ENCODE peak calls at places on chromosomes 7 and 10, in eight cellular contexts. B is NCI-H2107; O is fibroblast of the aortic adventitia; Y is NCI-H460; K is GM20000; L is mucosa of gallbladder; F is memory B cell; T is activated naive CD4-positive, alpha-beta T cell treated with anti-CD3 and anti-CD28 coated beads, Interleukin-2, amount 10 ng/mL, durations not matched to agents 7 days and 5 days. I is an unnamed sample.

GRCh38 chr10:101941871-101942270 is 98.3 kb upstream of the KCNIP2 start:
- DNase-seq in B (no peak), O (peak), Y (no peak), K (no peak), L (no peak), F (no peak), T (no peak), I (no peak)

GRCh38 chr10:118034755-118035154 is 12.0 kb downstream of the RAB11FIP2 start:
- DNase-seq in B (no peak), O (peak), Y (no peak), K (no peak), L (no peak), F (no peak), T (no peak), I (no peak)

GRCh38 chr10:11165591-11166543 is 148.2 kb downstream of the CELF2 start:
- DNase-seq in B (no peak), O (peak), Y (no peak), K (peak), L (peak), F (peak), T (peak), I (no peak)

GRCh38 chr10:130036296-130037065 is 72.4 kb upstream of the EBF3 start:
- DNase-seq in B (no peak), O (no peak), Y (no peak), K (no peak), L (no peak), F (no peak), T (no peak), I (no peak)

GRCh38 chr7:45969940-45970339 is 48.9 kb upstream of the IGFBP3 start:
- DNase-seq in B (no peak), O (no peak), Y (no peak), K (no peak), L (no peak), F (no peak), T (no peak), I (no peak)

GRCh38 chr10:4765428-4765827 is 60.6 kb upstream of the AKR1E2 start:
- DNase-seq in B (no peak), O (no peak), Y (no peak), K (no peak), L (no peak), F (no peak), T (no peak), I (no peak)

GRCh38 chr10:96720422-96721206 is at the start of gene PIK3AP1:
- DNase-seq in B (no peak), O (no peak), Y (no peak), K (peak), L (peak), F (peak), T (peak), I (no peak)

GRCh38 chr10:17851611-17852010 is 42.5 kb downstream of the MRC1 start:
- DNase-seq in B (no peak), O (no peak), Y (no peak), K (no peak), L (peak), F (no peak), T (no peak), I (no peak)

GRCh38 chr7:91165846-91166230 is 98.4 kb upstream of the FZD1 start:
- DNase-seq in B (no peak), O (no peak), Y (no peak), K (no peak), L (no peak), F (no peak), T (no peak), I (no peak)

GRCh38 chr10:29590598-29591415 is 44.0 kb downstream of the SVIL start:
- DNase-seq in B (no peak), O (peak), Y (peak), K (peak), L (no peak), F (no peak), T (no peak), I (peak)

GRCh38 chr10:127044191-127044590 is 139.0 kb downstream of the DOCK1 start:
- DNase-seq in B (no peak), O (no peak), Y (no peak), K (no peak), L (no peak), F (no peak), T (no peak), I (no peak)

GRCh38 chr10:117663750-117664149 is 121.2 kb downstream of the EMX2 start:
- DNase-seq in B (no peak), O (peak), Y (peak), K (peak), L (no peak), F (no peak), T (no peak), I (peak)

GRCh38 chr7:79855172-79855571 is 279.5 kb upstream of the GNAI1 start:
- DNase-seq in B (no peak), O (no peak), Y (no peak), K (no peak), L (no peak), F (no peak), T (no peak), I (no peak)

GRCh38 chr7:1662767-1663166 is 7.3 kb upstream of the ELFN1 start:
- DNase-seq in B (no peak), O (no peak), Y (no peak), K (no peak), L (no peak), F (no peak), T (peak), I (no peak)

GRCh38 chr7:106598663-106599342 is 62.2 kb downstream of the CCDC71L start:
- DNase-seq in B (peak), O (peak), Y (peak), K (peak), L (peak), F (peak), T (peak), I (peak)

GRCh38 chr10:114709966-114710365 is 51.9 kb upstream of the ABLIM1 start:
- DNase-seq in B (no peak), O (peak), Y (no peak), K (no peak), L (no peak), F (no peak), T (no peak), I (no peak)

GRCh38 chr7:72405871-72406270 is 6.3 kb downstream of the CALN1 start:
- DNase-seq in B (no peak), O (no peak), Y (no peak), K (no peak), L (no peak), F (no peak), T (no peak), I (no peak)

GRCh38 chr10:121134711-121135110 is 283.5 kb downstream of the WDR11 start:
- DNase-seq in B (no peak), O (no peak), Y (no peak), K (no peak), L (no peak), F (no peak), T (no peak), I (no peak)

GRCh38 chr7:5500056-5500776 is 76.6 kb upstream of the TNRC18 start:
- DNase-seq in B (no peak), O (no peak), Y (no peak), K (no peak), L (no peak), F (no peak), T (no peak), I (no peak)

GRCh38 chr7:41928781-41929180 is 225.9 kb upstream of the INHBA start:
- DNase-seq in B (no peak), O (peak), Y (no peak), K (no peak), L (no peak), F (no peak), T (no peak), I (no peak)

GRCh38 chr10:123348721-123349120 is 194.5 kb downstream of the BUB3 start:
- DNase-seq in B (no peak), O (no peak), Y (no peak), K (no peak), L (no peak), F (no peak), T (no peak), I (no peak)

GRCh38 chr7:130615583-130615982 is 53.0 kb downstream of the COPG2 start:
- DNase-seq in B (no peak), O (no peak), Y (no peak), K (no peak), L (no peak), F (no peak), T (no peak), I (no peak)

GRCh38 chr7:70833726-70834125 is 298.2 kb upstream of the GALNT17 start:
- DNase-seq in B (no peak), O (peak), Y (no peak), K (no peak), L (no peak), F (no peak), T (no peak), I (no peak)

GRCh38 chr10:125003901-125004467 is 62.1 kb downstream of the ZRANB1 start:
- DNase-seq in B (no peak), O (no peak), Y (no peak), K (no peak), L (no peak), F (no peak), T (peak), I (no peak)

GRCh38 chr10:62755662-62756653 is 48.6 kb upstream of the ADO start:
- DNase-seq in B (no peak), O (no peak), Y (no peak), K (peak), L (no peak), F (no peak), T (no peak), I (no peak)

GRCh38 chr10:14859775-14860174 is 18.9 kb upstream of the SUV39H2 start:
- DNase-seq in B (no peak), O (peak), Y (no peak), K (no peak), L (no peak), F (no peak), T (no peak), I (no peak)

GRCh38 chr10:116836902-116837513 is 12.3 kb upstream of the ENO4 start:
- DNase-seq in B (peak), O (peak), Y (no peak), K (no peak), L (no peak), F (no peak), T (no peak), I (no peak)

GRCh38 chr10:61692447-61692846 is 29.7 kb downstream of the CABCOCO1 start:
- DNase-seq in B (no peak), O (no peak), Y (no peak), K (no peak), L (no peak), F (no peak), T (no peak), I (no peak)

GRCh38 chr7:28953628-28954027 is 4.5 kb downstream of the TRIL start:
- DNase-seq in B (no peak), O (peak), Y (no peak), K (no peak), L (no peak), F (no peak), T (no peak), I (no peak)

GRCh38 chr10:45652511-45652910 is 20.1 kb downstream of the ZFAND4 start:
- DNase-seq in B (no peak), O (no peak), Y (no peak), K (no peak), L (no peak), F (no peak), T (no peak), I (no peak)

GRCh38 chr10:126448091-126448490 is 59.8 kb upstream of the ADAM12 start:
- DNase-seq in B (no peak), O (no peak), Y (no peak), K (no peak), L (no peak), F (no peak), T (no peak), I (no peak)

GRCh38 chr10:100238429-100238828 is 9.0 kb upstream of the CHUK start:
- DNase-seq in B (no peak), O (no peak), Y (no peak), K (peak), L (no peak), F (no peak), T (no peak), I (no peak)

I was measured in HCT116.